ENCODE peak calls at places on chromosomes 6 and 20, in four cellular contexts. One of them, this sample, is unnamed.

GRCh38 chr20:61556116-61556515 is 304.1 kb downstream of the CDH4 start:
- DNase-seq in GM12891: no peak
- DNase-seq in SK-N-SH: no peak
- DNase-seq in H1: no peak
- DNase-seq in this sample: no peak

GRCh38 chr20:460707-461106 is 1.6 kb downstream of the TBC1D20 start:
- DNase-seq in GM12891: no peak
- DNase-seq in SK-N-SH: peak; percentile 40
- DNase-seq in H1: no peak
- DNase-seq in this sample: no peak

GRCh38 chr6:20024316-20024673 is 187.1 kb downstream of the ID4 start:
- DNase-seq in GM12891: no peak
- DNase-seq in SK-N-SH: no peak
- DNase-seq in H1: no peak
- DNase-seq in this sample: no peak

GRCh38 chr20:44981736-44982406 is 15.6 kb downstream of the STK4 start:
- DNase-seq in GM12891: no peak
- DNase-seq in SK-N-SH: no peak
- DNase-seq in H1: no peak
- DNase-seq in this sample: no peak

GRCh38 chr6:131787955-131788712 is 19.7 kb upstream of the ENPP1 start:
- DNase-seq in GM12891: no peak
- DNase-seq in SK-N-SH: no peak
- DNase-seq in H1: no peak
- DNase-seq in this sample: no peak

GRCh38 chr20:6686171-6686570 is 81.3 kb upstream of the BMP2 start:
- DNase-seq in GM12891: no peak
- DNase-seq in SK-N-SH: no peak
- DNase-seq in H1: no peak
- DNase-seq in this sample: no peak

GRCh38 chr6:132380358-132380757 is 20.9 kb downstream of the MOXD1 start:
- DNase-seq in GM12891: no peak
- DNase-seq in SK-N-SH: no peak
- DNase-seq in H1: no peak
- DNase-seq in this sample: no peak

GRCh38 chr20:4937422-4938319 is 63.6 kb downstream of the SLC23A2 start:
- DNase-seq in GM12891: no peak
- DNase-seq in SK-N-SH: no peak
- DNase-seq in H1: no peak
- DNase-seq in this sample: peak; percentile 52

GRCh38 chr20:19692100-19692499 is 66.0 kb upstream of the RIN2 start:
- DNase-seq in GM12891: no peak
- DNase-seq in SK-N-SH: no peak
- DNase-seq in H1: no peak
- DNase-seq in this sample: no peak

GRCh38 chr20:61763740-61764400 is 301.8 kb downstream of the TAF4 start:
- DNase-seq in GM12891: no peak
- DNase-seq in SK-N-SH: no peak
- DNase-seq in H1: no peak
- DNase-seq in this sample: no peak

GRCh38 chr6:36226648-36227047 is 30.1 kb downstream of the BRPF3 start:
- DNase-seq in GM12891: no peak
- DNase-seq in SK-N-SH: no peak
- DNase-seq in H1: no peak
- DNase-seq in this sample: no peak

GRCh38 chr6:36229223-36229622 is 32.7 kb downstream of the BRPF3 start:
- DNase-seq in GM12891: no peak
- DNase-seq in SK-N-SH: no peak
- DNase-seq in H1: no peak
- DNase-seq in this sample: no peak

GRCh38 chr6:36224918-36225461 is 28.4 kb downstream of the BRPF3 start:
- DNase-seq in GM12891: no peak
- DNase-seq in SK-N-SH: peak; percentile 33
- DNase-seq in H1: no peak
- DNase-seq in this sample: peak; percentile 48

GRCh38 chr6:36230376-36230775 is 33.8 kb downstream of the BRPF3 start:
- DNase-seq in GM12891: no peak
- DNase-seq in SK-N-SH: no peak
- DNase-seq in H1: no peak
- DNase-seq in this sample: no peak

GRCh38 chr6:36227379-36228344 is 31.1 kb downstream of the BRPF3 start:
- DNase-seq in GM12891: no peak
- DNase-seq in SK-N-SH: no peak
- DNase-seq in H1: no peak
- DNase-seq in this sample: peak; percentile 21
- TF ChIP-seq POLR2AphosphoS5 in GM12891: no peak
- TF ChIP-seq POLR2AphosphoS5 in SK-N-SH: no peak
- TF ChIP-seq POLR2AphosphoS5 in H1: no peak
- TF ChIP-seq POLR2AphosphoS5 in this sample: no peak

GRCh38 chr6:166581091-166581511 is 5.4 kb downstream of the RAMACL start:
- DNase-seq in GM12891: no peak
- DNase-seq in SK-N-SH: no peak
- DNase-seq in H1: no peak
- DNase-seq in this sample: no peak

GRCh38 chr6:166580076-166581050 is 6.1 kb downstream of the RAMACL start:
- DNase-seq in GM12891: no peak
- DNase-seq in SK-N-SH: no peak
- DNase-seq in H1: no peak
- DNase-seq in this sample: no peak

GRCh38 chr6:166575190-166575589 is 11.3 kb downstream of the RAMACL start:
- DNase-seq in GM12891: no peak
- DNase-seq in SK-N-SH: no peak
- DNase-seq in H1: no peak
- DNase-seq in this sample: peak; percentile 52

GRCh38 chr6:166579234-166579575 is 7.3 kb downstream of the RAMACL start:
- DNase-seq in GM12891: no peak
- DNase-seq in SK-N-SH: no peak
- DNase-seq in H1: no peak
- DNase-seq in this sample: no peak

DNA sequence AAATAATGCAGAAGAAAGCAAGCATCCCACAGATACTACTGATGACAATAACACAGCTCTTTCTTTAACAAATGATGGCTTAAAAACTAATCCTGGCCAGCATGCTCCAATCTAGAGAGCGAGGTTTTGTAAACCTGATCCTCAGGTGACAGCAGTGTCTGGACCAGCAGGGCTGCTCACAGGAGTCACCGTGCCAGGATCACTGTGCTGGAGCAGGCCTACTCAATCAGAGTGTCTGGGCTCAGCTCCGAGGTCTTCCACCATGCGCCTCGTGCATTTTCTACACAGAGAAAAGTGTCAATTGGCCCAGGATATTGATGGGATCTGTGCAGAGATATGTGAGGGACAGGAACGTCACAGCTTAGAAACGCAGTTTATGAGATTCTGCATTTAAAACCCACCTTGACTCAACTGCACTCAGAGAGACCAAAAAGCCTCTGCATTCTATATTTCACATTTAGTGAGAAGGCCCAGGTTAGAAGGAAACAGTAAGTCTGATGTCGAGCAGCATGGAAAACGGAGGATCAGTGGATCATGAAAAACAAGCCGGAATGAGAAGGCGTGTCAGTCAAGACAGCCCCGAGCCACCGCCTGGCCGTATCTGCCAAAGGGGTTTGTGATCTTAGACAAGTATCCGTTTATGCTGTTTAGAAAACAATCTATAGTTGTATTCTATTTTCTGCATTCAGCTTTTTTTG is 7.8 kb downstream of the RAMACL start:
- DNase-seq in GM12891: no peak
- DNase-seq in SK-N-SH: no peak
- DNase-seq in H1: no peak
- DNase-seq in this sample: no peak
- TF ChIP-seq POLR2AphosphoS5 in GM12891: no peak
- TF ChIP-seq POLR2AphosphoS5 in SK-N-SH: no peak
- TF ChIP-seq POLR2AphosphoS5 in H1: no peak
- TF ChIP-seq POLR2AphosphoS5 in this sample: no peak

DNA sequence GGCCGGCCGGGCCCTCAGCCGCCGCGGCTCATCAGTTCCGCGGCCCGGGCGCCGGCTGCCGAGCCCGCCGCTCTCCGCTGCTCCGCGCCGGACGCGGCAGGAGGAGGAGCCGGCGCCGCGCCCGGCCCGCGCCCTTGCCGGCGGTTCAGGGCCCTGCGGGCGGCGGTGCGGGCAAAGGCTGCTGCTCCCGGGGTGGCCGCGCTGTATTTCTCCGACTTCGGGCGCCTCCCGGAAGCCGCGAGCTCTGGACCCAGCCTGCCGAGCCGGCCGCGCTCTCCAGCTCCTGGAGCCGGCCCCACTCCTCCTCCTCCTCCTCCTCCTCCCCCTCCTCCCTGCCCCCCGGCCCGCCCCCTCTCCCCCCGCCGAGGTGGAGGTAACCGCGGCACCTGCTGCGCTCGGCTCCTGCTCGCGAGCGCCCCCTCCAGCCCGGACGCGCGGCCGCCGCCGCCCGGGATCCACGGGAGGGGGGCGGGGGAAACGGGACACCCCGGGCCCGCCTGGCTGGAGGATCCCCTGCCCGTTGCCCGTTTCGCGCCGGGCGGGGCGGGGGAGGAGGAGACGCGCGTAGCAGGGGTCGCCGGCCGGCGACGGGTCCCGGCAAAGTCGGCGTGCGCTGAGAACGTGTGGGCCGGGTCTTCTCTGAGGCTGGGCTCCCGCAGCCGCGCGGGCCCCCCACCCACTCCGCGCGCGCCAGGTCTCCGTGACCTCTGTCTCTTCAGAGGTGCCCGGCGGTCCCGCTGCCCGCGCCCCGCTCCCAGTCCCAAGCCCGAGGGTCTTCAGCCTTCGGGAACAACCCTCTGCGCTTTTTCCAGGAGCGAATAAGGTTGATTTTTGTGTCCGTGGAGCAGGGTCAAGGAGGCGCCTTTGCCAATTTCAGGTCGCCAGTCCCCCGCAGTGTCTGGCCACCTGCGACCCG is at the start of gene SLC22A23:
- DNase-seq in GM12891: peak; percentile 92
- DNase-seq in SK-N-SH: peak; percentile 93
- DNase-seq in H1: peak; percentile 86
- DNase-seq in this sample: peak; percentile 39
- TF ChIP-seq POLR2AphosphoS5 in GM12891: no peak
- TF ChIP-seq POLR2AphosphoS5 in SK-N-SH: no peak
- TF ChIP-seq POLR2AphosphoS5 in H1: no peak
- TF ChIP-seq POLR2AphosphoS5 in this sample: no peak

GRCh38 chr20:24998121-24998520 is 5.6 kb upstream of the APMAP start:
- DNase-seq in GM12891: no peak
- DNase-seq in SK-N-SH: no peak
- DNase-seq in H1: peak; percentile 17
- DNase-seq in this sample: no peak

GRCh38 chr20:25003002-25003401 is 10.5 kb upstream of the APMAP start:
- DNase-seq in GM12891: no peak
- DNase-seq in SK-N-SH: no peak
- DNase-seq in H1: no peak
- DNase-seq in this sample: no peak

GRCh38 chr20:24999568-24999967 is 7.0 kb upstream of the APMAP start:
- DNase-seq in GM12891: no peak
- DNase-seq in SK-N-SH: no peak
- DNase-seq in H1: no peak
- DNase-seq in this sample: no peak

GRCh38 chr20:24998631-24999445 is 6.3 kb upstream of the APMAP start:
- DNase-seq in GM12891: no peak
- DNase-seq in SK-N-SH: no peak
- DNase-seq in H1: peak; percentile 30
- DNase-seq in this sample: no peak

DNA sequence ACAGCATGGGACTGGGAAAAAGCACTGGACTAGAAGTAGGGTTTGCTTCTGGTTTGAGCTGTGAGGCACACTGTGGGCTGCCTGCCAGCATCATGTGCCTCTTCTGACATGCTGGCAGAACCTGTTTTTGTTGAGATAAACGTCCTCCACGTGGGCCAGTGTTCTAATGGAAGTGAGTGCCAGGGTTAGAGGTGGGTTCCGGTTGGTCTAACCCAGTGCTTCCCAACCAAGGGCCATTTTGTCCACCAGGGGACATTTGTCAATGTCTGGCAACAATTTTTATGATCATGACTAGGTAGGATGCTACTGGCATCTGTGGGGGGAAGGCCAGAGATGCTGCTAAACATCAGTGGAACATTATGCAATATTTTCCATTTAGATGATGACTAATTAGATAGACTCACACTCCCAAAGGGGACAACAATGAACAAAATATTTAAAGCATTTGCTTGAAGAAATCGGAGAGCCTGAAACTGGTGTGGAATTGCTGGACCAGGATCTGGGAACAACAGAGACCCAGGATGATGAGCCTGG is 7.8 kb upstream of the APMAP start:
- DNase-seq in GM12891: no peak
- DNase-seq in SK-N-SH: no peak
- DNase-seq in H1: no peak
- DNase-seq in this sample: peak; percentile 5
- TF ChIP-seq POLR2AphosphoS5 in GM12891: no peak
- TF ChIP-seq POLR2AphosphoS5 in SK-N-SH: no peak
- TF ChIP-seq POLR2AphosphoS5 in H1: no peak
- TF ChIP-seq POLR2AphosphoS5 in this sample: no peak

DNA sequence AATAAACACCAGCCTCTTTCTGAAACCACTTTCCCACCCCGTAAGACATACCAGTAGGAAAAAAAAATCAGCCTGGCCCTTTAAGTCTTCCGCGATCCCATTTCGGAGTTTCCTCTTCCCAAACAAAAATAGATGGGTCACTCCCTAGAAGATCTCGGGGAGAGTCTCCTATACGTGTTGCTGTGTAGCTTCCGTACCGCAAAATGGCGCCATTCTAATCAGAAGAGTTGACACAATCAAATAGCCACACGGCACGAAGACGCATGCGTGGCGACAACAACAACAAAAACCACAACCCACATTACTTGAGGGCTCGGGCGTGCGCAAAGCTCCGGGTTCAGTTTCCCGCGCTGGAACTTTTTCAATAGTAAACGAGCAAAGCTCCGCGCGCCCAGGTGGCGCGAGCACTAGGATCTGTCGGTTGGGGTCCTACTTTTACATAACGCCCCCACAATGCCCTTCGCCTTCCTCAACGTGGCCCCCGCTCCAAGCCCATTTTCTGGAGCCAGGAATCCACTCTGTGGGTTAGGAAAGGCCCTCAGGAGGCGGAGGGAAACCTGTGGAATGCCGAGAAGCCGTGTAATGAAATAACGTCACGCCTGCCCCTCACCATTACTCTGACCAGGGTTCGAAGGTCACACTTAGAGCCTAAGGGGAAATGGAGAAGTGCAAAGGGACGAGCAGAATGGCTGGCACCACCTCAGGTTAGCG is at the start of gene GPANK1:
- DNase-seq in GM12891: peak; percentile 67
- DNase-seq in SK-N-SH: peak; percentile 74
- DNase-seq in H1: peak; percentile 77
- DNase-seq in this sample: peak; percentile 95
- TF ChIP-seq POLR2AphosphoS5 in GM12891: no peak
- TF ChIP-seq POLR2AphosphoS5 in SK-N-SH: no peak
- TF ChIP-seq POLR2AphosphoS5 in H1: no peak
- TF ChIP-seq POLR2AphosphoS5 in this sample: peak; percentile 41

DNA sequence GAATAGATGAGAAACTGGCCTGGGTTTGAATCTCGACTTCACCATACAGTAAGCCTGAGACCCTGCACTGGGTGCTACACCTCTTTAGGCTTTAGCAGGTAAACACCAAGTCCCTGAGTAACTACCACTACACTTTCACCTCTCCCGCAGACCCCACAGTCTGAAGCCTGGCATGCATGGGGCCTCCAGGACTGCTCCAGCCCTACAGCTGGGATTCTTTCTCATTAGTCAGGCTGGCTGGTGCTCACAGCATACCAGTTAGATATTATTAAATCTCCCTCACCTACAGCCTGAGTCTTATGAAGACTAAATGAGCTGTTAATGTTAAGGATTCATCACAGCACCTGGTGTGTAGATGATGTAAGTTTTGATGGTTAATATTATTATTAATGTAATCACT is 388.7 kb downstream of the ARHGAP18 start:
- DNase-seq in GM12891: no peak
- DNase-seq in SK-N-SH: no peak
- DNase-seq in H1: no peak
- DNase-seq in this sample: no peak
- TF ChIP-seq POLR2AphosphoS5 in GM12891: no peak
- TF ChIP-seq POLR2AphosphoS5 in SK-N-SH: no peak
- TF ChIP-seq POLR2AphosphoS5 in H1: no peak
- TF ChIP-seq POLR2AphosphoS5 in this sample: no peak